ENCODE peak calls at places on chromosomes 11 and 22, in four cellular contexts. A is stimulated activated CD8-positive, alpha-beta memory T cell treated with anti-CD3 and anti-CD28 coated beads, Interleukin-4, amount 100 ng/mL, for 4 hours; R is natural killer cell treated with Interleukin-12 subunit alpha and Interleukin-12 subunit beta and Interleukin-15 and Interleukin-18, amount 100 ng/mL, for 72 hours; W is GDM1. C is an unnamed sample.
A peak's percentile ranks its signal among the peaks of the same experiment; 100 is the strongest.

GRCh38 chr22:24216541-24217209 is 28.2 kb downstream of the GGT5 start:
- DNase-seq in A (no peak), R (no peak), W (no peak), C (no peak)

GRCh38 chr22:25102722-25103121 is 96.9 kb upstream of the CRYBB3 start:
- DNase-seq in A (no peak), R (no peak), W (no peak), C (no peak)

GRCh38 chr11:78224906-78225420 is 36.2 kb downstream of the USP35 start:
- DNase-seq in A (no peak), R (no peak), W (no peak), C (no peak)

GRCh38 chr22:35552186-35552842 is 11.7 kb downstream of the RASD2 start:
- DNase-seq in A (peak; percentile 37), R (no peak), W (no peak), C (peak; percentile 30)

GRCh38 chr11:8532475-8532874 is 61.6 kb downstream of the STK33 start:
- DNase-seq in A (no peak), R (no peak), W (no peak), C (no peak)

GRCh38 chr11:64164392-64165312 is 1.3 kb downstream of the MACROD1 start:
- DNase-seq in A (no peak), R (no peak), W (no peak), C (no peak)

GRCh38 chr11:17267576-17267975 is 9.0 kb upstream of the NUCB2 start:
- DNase-seq in A (no peak), R (no peak), W (peak; percentile 39), C (peak; percentile 71)

GRCh38 chr11:70025308-70025707 is 52.8 kb upstream of the ANO1 start:
- DNase-seq in A (no peak), R (no peak), W (no peak), C (no peak)

GRCh38 chr22:48975252-48975780 is 852.4 kb downstream of the BRD1 start:
- DNase-seq in A (no peak), R (no peak), W (no peak), C (no peak)

GRCh38 chr11:74678041-74678440 is 53.2 kb downstream of the CHRDL2 start:
- DNase-seq in A (no peak), R (no peak), W (no peak), C (no peak)

GRCh38 chr11:43736502-43737193 is 56.1 kb downstream of the HSD17B12 start:
- DNase-seq in A (no peak), R (no peak), W (no peak), C (peak; percentile 85)

GRCh38 chr22:38122616-38123015 is 12.1 kb upstream of the BAIAP2L2 start:
- DNase-seq in A (no peak), R (no peak), W (no peak), C (no peak)

GRCh38 chr11:16741473-16741872 is 3.0 kb downstream of the C11orf58 start:
- DNase-seq in A (no peak), R (no peak), W (no peak), C (no peak)

GRCh38 chr11:76155455-76156232 is 50.7 kb downstream of the WNT11 start:
- DNase-seq in A (no peak), R (no peak), W (no peak), C (no peak)

GRCh38 chr22:38578505-38578904 is 8.5 kb upstream of the DMC1 start:
- DNase-seq in A (no peak), R (no peak), W (no peak), C (no peak)

GRCh38 chr22:29625090-29625825 is 21.8 kb downstream of the NF2 start:
- DNase-seq in A (no peak), R (peak; percentile 66), W (no peak), C (peak; percentile 83)

GRCh38 chr11:99687320-99687719 is 666.6 kb downstream of the CNTN5 start:
- DNase-seq in A (no peak), R (no peak), W (no peak), C (no peak)

GRCh38 chr11:62423012-62423411 is 4.2 kb downstream of the SCGB1A1 start:
- DNase-seq in A (no peak), R (no peak), W (no peak), C (no peak)

GRCh38 chr22:23193882-23194281 is 13.6 kb downstream of the BCR start:
- DNase-seq in A (no peak), R (no peak), W (no peak), C (peak; percentile 42)

GRCh38 chr11:59901306-59901705 is 22.7 kb downstream of the OOSP3 start:
- DNase-seq in A (no peak), R (no peak), W (no peak), C (peak; percentile 10)

GRCh38 chr11:32833921-32834320 is 4.2 kb downstream of the PRRG4 start:
- DNase-seq in A (no peak), R (no peak), W (no peak), C (no peak)

C was measured in fibroblast of mammary gland.